ENCODE peak calls at places on chromosomes 11 and 22, in seven cellular contexts. O is IMR-90, I is NCI-H345, F is EL, B is CD14-positive monocyte, A is NCI-H1092 treated with DMSO at 0.1 percent for 48 hours, L is kidney tubule cell. S is an unnamed sample.
A peak's percentile ranks its signal among the peaks of the same experiment; 100 is the strongest.

GRCh38 chr11:72314600-72315386 is 70.8 kb upstream of the PHOX2A start:
- DNase-seq in O (no peak), I (no peak), F (no peak), B (no peak), A (no peak), L (no peak), S (no peak)

GRCh38 chr11:83063073-83063754 is 8.5 kb downstream of the RAB30 start:
- DNase-seq in O (peak; percentile 33), I (no peak), F (peak; percentile 44), B (no peak), A (no peak), L (peak; percentile 52), S (peak; percentile 14)

GRCh38 chr22:20238567-20239062 is 29.5 kb downstream of the RTN4R start:
- DNase-seq in O (no peak), I (peak; percentile 45), F (peak; percentile 36), B (no peak), A (peak; percentile 55), L (peak; percentile 39), S (peak; percentile 9)

GRCh38 chr11:27395556-27396258 is 32.7 kb upstream of the CCDC34 start:
- DNase-seq in O (peak; percentile 76), I (peak; percentile 30), F (peak; percentile 42), B (no peak), A (peak; percentile 43), L (peak; percentile 89), S (peak; percentile 78)

GRCh38 chr11:101487775-101488174 is 96.0 kb downstream of the TRPC6 start:
- DNase-seq in O (peak; percentile 79), I (no peak), F (peak; percentile 81), B (no peak), A (no peak), L (no peak), S (peak; percentile 29)

GRCh38 chr22:44051961-44052360 is 27.9 kb downstream of the PARVB start:
- DNase-seq in O (no peak), I (no peak), F (no peak), B (no peak), A (no peak), L (no peak), S (no peak)

GRCh38 chr11:68150029-68150428 is 28.8 kb upstream of the CHKA start:
- DNase-seq in O (peak; percentile 57), I (peak; percentile 4), F (peak; percentile 23), B (no peak), A (no peak), L (peak; percentile 64), S (peak; percentile 22)

GRCh38 chr22:32723632-32724031 is 77.9 kb upstream of the TIMP3 start:
- DNase-seq in O (peak; percentile 96), I (no peak), F (peak; percentile 90), B (peak; percentile 91), A (no peak), L (peak; percentile 55), S (peak; percentile 82)

GRCh38 chr11:27373392-27373791 is 10.4 kb upstream of the CCDC34 start:
- DNase-seq in O (no peak), I (no peak), F (no peak), B (no peak), A (no peak), L (no peak), S (no peak)

GRCh38 chr22:49369726-49370717 is 457.7 kb downstream of the BRD1 start:
- DNase-seq in O (no peak), I (no peak), F (no peak), B (no peak), A (no peak), L (no peak), S (no peak)

GRCh38 chr11:95076416-95076815 is 9.7 kb downstream of the SRSF8 start:
- DNase-seq in O (peak; percentile 75), I (no peak), F (peak; percentile 13), B (no peak), A (no peak), L (peak; percentile 70), S (peak; percentile 53)

GRCh38 chr11:58631378-58631777 is 8.9 kb downstream of the CNTF start:
- DNase-seq in O (no peak), I (no peak), F (no peak), B (no peak), A (no peak), L (no peak), S (no peak)

GRCh38 chr22:39908737-39909136 is 7.9 kb downstream of the GRAP2 start:
- DNase-seq in O (peak; percentile 8), I (no peak), F (peak; percentile 24), B (no peak), A (no peak), L (peak; percentile 55), S (peak; percentile 12)

GRCh38 chr11:1749020-1749758 is 1.2 kb downstream of the IFITM10 start:
- DNase-seq in O (no peak), I (no peak), F (peak; percentile 22), B (peak; percentile 55), A (no peak), L (peak; percentile 29), S (peak; percentile 37)

GRCh38 chr22:33314316-33314715 is 256.1 kb upstream of the SYN3 start:
- DNase-seq in O (no peak), I (no peak), F (no peak), B (no peak), A (no peak), L (peak; percentile 84), S (no peak)

GRCh38 chr11:46336781-46337180 is 10.5 kb upstream of the DGKZ start:
- DNase-seq in O (no peak), I (no peak), F (no peak), B (peak; percentile 82), A (no peak), L (no peak), S (peak; percentile 41)

GRCh38 chr11:57407521-57407920 is 17.1 kb upstream of the PRG2 start:
- DNase-seq in O (no peak), I (no peak), F (no peak), B (no peak), A (no peak), L (no peak), S (no peak)

GRCh38 chr11:114399903-114400221 is 449 bp downstream of the C11orf71 start:
- DNase-seq in O (no peak), I (peak; percentile 60), F (no peak), B (no peak), A (peak; percentile 92), L (no peak), S (no peak)

GRCh38 chr11:40188848-40189247 is 1270.6 kb downstream of the LRRC4C start:
- DNase-seq in O (no peak), I (peak; percentile 85), F (no peak), B (no peak), A (peak; percentile 97), L (no peak), S (no peak)

GRCh38 chr11:123185326-123185725 is 9.7 kb downstream of the CLMP start:
- DNase-seq in O (no peak), I (no peak), F (no peak), B (no peak), A (no peak), L (peak; percentile 53), S (no peak)

GRCh38 chr11:3989891-3990290 is 104.7 kb upstream of the RRM1 start:
- DNase-seq in O (no peak), I (no peak), F (no peak), B (no peak), A (no peak), L (no peak), S (no peak)

GRCh38 chr11:27161071-27161470 is 120.5 kb downstream of the BBOX1 start:
- DNase-seq in O (peak; percentile 68), I (no peak), F (peak; percentile 48), B (no peak), A (no peak), L (peak; percentile 30), S (peak; percentile 20)